ENCODE peak calls at places on chromosomes 1 and 21, in eight cellular contexts. Y is esophagus squamous epithelium, J is HCT116, V is IMR-90, R is body of pancreas, C is tibial nerve, F is sigmoid colon, M is endothelial cell of umbilical vein. S is an unnamed sample.

GRCh38 chr1:1759456-1760344 is 18.6 kb downstream of the NADK start:
- DNase-seq in F (no peak), R (no peak), C (no peak), V (no peak), J (no peak), M (no peak), Y (no peak), S (no peak)

GRCh38 chr1:229258031-229258850 is 12.7 kb upstream of the RAB4A start:
- DNase-seq in C (peak; percentile 33), J (peak; percentile 60), M (peak; percentile 71), R (peak; percentile 76), Y (no peak), F (peak; percentile 77), V (peak; percentile 72), S (peak; percentile 57)

GRCh38 chr1:150574260-150575071 is 4.9 kb downstream of the MCL1 start:
- DNase-seq in M (no peak), R (no peak), Y (no peak), F (no peak), C (no peak), V (no peak), J (no peak), S (no peak)

GRCh38 chr1:182633657-182634281 is 29.6 kb upstream of the RGS16 start:
- DNase-seq in R (no peak), F (no peak), M (no peak), V (no peak), C (no peak), Y (no peak), J (no peak), S (no peak)

GRCh38 chr1:29120955-29121485 is 2.7 kb downstream of the TMEM200B start:
- DNase-seq in C (no peak), M (peak; percentile 42), F (peak; percentile 83), J (peak; percentile 60), Y (no peak), R (no peak), V (peak; percentile 16), S (no peak)

GRCh38 chr1:1666526-1666925 is 7.7 kb upstream of the CDK11B start:
- DNase-seq in V (no peak), Y (no peak), R (no peak), F (peak; percentile 48), J (no peak), M (no peak), C (no peak), S (no peak)

GRCh38 chr1:26391450-26391849 is 18.9 kb upstream of the ZNF683 start:
- DNase-seq in M (peak; percentile 29), V (peak; percentile 59), R (no peak), J (peak; percentile 64), Y (no peak), C (no peak), F (no peak), S (no peak)

GRCh38 chr1:209742409-209743144 is 13.3 kb upstream of the TRAF3IP3 start:
- DNase-seq in J (no peak), Y (no peak), R (no peak), M (no peak), C (no peak), F (no peak), V (peak; percentile 74), S (no peak)

GRCh38 chr1:26537951-26538352 is 8.4 kb downstream of the RPS6KA1 start:
- DNase-seq in V (peak; percentile 45), J (no peak), M (no peak), F (no peak), R (no peak), Y (no peak), C (no peak), S (no peak)

GRCh38 chr1:42922687-42923366 is 35.8 kb downstream of the SLC2A1 start:
- DNase-seq in V (peak; percentile 69), F (no peak), J (peak; percentile 76), C (no peak), M (peak; percentile 73), Y (no peak), R (peak; percentile 48), S (no peak)

GRCh38 chr1:53722025-53722424 is 16.9 kb downstream of the GLIS1 start:
- DNase-seq in C (no peak), J (no peak), R (no peak), Y (no peak), V (peak; percentile 48), F (no peak), M (no peak), S (no peak)

GRCh38 chr21:37758997-37759396 is 157.3 kb downstream of the KCNJ6 start:
- DNase-seq in V (peak; percentile 62), Y (no peak), R (peak; percentile 19), J (no peak), M (peak; percentile 6), C (no peak), F (no peak), S (no peak)

GRCh38 chr1:70518106-70518505 is 107.0 kb downstream of the CTH start:
- DNase-seq in M (no peak), R (no peak), C (no peak), J (no peak), F (no peak), V (no peak), Y (no peak), S (no peak)

GRCh38 chr21:27802816-27803475 is 836.1 kb upstream of the ADAMTS5 start:
- DNase-seq in Y (no peak), R (peak; percentile 38), V (peak; percentile 31), F (no peak), J (no peak), C (no peak), M (peak; percentile 39), S (no peak)

DNA sequence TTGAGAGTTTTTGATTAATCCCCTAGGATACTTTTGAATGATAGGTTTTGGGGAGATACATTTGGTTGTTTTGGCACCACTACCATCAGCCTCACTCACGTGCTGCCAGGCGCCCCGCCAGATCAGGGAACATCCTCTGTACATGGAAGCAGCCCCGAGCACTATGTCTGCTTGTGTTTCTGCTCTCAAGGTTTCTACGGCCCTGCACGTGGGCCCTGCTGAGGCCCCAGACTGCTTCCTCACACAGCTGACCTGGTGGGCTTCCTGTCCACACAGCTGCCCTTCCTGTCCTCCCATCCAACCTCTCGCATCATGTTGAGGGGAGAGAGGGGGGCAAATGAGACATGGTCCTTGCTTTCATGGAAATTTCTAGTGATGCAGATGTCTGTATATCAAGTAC is 20.0 kb downstream of the ADARB1 start:
- DNase-seq in Y (no peak), V (no peak), F (no peak), C (no peak), R (no peak), M (peak; percentile 73), J (no peak), S (no peak)
- H3K4me1 ChIP-seq in Y (peaks cover 65% of the 10 kb centered on the region), V (peaks cover 16% of the 10 kb centered on the region), F (peaks cover 72% of the 10 kb centered on the region), C (no peaks in the 10 kb centered on the region), R (peaks cover 6% of the 10 kb centered on the region), M (peaks cover 63% of the 10 kb centered on the region), J (no peaks in the 10 kb centered on the region), S (peaks cover 67% of the 10 kb centered on the region)

DNA sequence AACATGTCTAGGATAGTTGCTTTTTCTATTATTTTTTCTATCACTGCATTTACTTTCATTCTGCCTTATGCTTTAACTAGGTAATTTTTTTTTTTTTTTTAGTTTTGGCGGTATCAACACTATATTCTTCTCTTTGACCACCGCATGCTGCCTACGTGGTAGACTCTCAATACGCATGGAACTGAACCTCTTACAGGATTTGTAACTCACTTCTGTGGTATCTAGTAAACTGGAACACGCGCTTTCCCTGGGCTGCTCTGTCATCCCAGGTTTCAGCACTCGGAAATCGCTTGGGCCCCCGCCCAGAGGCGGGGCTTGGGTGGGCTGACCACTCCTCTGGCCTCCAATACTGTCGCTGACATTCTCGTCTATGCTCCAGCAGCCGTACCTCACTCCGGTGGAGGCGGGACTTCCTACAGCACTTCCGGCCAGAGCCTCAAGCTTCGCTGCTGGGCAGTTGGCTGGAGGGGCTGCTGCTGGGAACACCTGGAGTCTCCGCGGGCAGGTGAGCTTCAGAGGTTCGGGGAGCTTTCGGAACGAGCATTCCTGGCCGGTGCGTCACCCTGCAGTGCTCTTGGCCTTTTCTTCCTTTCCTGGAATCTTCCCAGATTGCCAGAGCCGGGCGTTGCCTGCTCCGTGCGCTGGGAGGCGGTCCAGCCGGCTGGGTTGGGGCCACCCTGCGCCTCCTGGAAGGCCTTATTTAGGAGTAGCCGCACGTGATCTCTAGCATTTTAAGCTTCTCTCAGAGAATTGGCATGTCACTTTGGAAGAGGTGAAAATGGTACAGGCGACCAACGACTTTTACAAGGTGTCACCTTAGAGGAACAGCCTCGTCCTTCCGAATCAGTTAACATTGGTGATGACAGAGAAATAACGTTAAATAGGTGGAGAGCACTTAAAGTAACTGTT is at the start of gene TBCE:
- DNase-seq in V (peak; percentile 98), R (peak; percentile 97), F (peak; percentile 98), C (peak; percentile 89), Y (peak; percentile 66), M (peak; percentile 97), J (peak; percentile 97), S (peak; percentile 97)
- TF ChIP-seq POLR2A in V (peak; percentile 82), R (peak; percentile 95), F (peak; percentile 77), C (no peak), Y (peak; percentile 60), M (peak; percentile 95), J (peak; percentile 94), S (no peak)

GRCh38 chr1:147417024-147417423 is 124.3 kb upstream of the BCL9 start:
- DNase-seq in J (no peak), M (no peak), R (no peak), C (no peak), V (no peak), Y (no peak), F (no peak), S (no peak)
- H3K27ac ChIP-seq in J (no peak overlapping the region), M (no peak overlapping the region), R (no peak overlapping the region), C (no peak overlapping the region), V (no peak overlapping the region), Y (no peak overlapping the region), F (no peak overlapping the region), S (no peak overlapping the region)

GRCh38 chr1:207754011-207754410 is 2.2 kb downstream of the CD46 start:
- DNase-seq in V (no peak), Y (no peak), M (no peak), R (no peak), F (no peak), C (no peak), J (no peak), S (no peak)

GRCh38 chr1:207750901-207751300 is 953 bp upstream of the CD46 start:
- DNase-seq in Y (no peak), V (no peak), M (peak; percentile 51), J (no peak), C (no peak), F (no peak), R (no peak), S (no peak)

GRCh38 chr1:207752456-207753132 is 740 bp downstream of the CD46 start:
- DNase-seq in M (peak; percentile 42), R (peak; percentile 60), V (peak; percentile 13), Y (no peak), C (no peak), J (no peak), F (peak; percentile 65), S (peak; percentile 37)

GRCh38 chr1:207753611-207754010 is 1.8 kb downstream of the CD46 start:
- DNase-seq in F (no peak), R (no peak), V (no peak), M (no peak), C (no peak), J (no peak), Y (no peak), S (no peak)

DNA sequence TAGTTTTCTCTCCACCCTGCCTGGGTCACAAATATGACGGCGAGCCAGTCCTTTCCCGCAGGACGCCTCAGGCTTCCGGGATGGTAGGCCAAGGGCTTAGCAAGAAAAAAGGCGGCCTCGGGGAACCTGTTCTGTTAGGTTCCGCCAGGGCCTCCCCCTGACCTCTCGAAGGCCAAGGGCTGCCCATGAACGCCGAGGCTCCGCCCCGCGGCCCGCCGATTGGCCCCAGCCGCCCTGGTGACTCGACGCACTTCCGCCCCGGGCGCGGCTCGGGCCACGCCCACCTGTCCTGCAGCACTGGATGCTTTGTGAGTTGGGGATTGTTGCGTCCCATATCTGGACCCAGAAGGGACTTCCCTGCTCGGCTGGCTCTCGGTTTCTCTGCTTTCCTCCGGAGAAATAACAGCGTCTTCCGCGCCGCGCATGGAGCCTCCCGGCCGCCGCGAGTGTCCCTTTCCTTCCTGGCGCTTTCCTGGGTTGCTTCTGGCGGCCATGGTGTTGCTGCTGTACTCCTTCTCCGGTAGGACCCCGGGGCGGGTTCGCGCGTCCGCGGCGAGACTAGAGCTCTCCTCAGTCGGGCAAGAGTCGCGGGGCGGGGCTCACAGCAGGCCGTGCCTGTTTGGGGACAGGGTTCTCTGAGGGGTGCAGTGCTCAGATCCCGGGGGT is at the start of gene CD46:
- DNase-seq in C (peak; percentile 91), R (peak; percentile 98), Y (peak; percentile 73), V (peak; percentile 85), M (peak; percentile 95), F (peak; percentile 98), J (peak; percentile 87), S (peak; percentile 98)
- H3K4me1 ChIP-seq in C (peaks cover 19% of the 10 kb centered on the region), R (peaks cover 70% of the 10 kb centered on the region), Y (peaks cover 82% of the 10 kb centered on the region), V (peaks cover 4% of the 10 kb centered on the region), M (peaks cover 30% of the 10 kb centered on the region), F (peaks cover 47% of the 10 kb centered on the region), J (peaks cover 36% of the 10 kb centered on the region), S (peaks cover 59% of the 10 kb centered on the region)